ENCODE peak calls at places on chromosomes 13 and 19, in five cellular contexts. Z, S, R, H and E are unnamed samples.

GRCh38 chr13:98411617-98412310 is 165.1 kb downstream of the STK24 start:
- DNase-seq in S (peak), H (no peak), R (no peak), Z (no peak), E (no peak)

GRCh38 chr13:50691176-50691681 is 152.3 kb downstream of the DLEU7 start:
- DNase-seq in S (peak), R (no peak), Z (no peak), H (no peak), E (no peak)

GRCh38 chr13:50131998-50132936 is 117.0 kb downstream of the KCNRG start:
- DNase-seq in H (no peak), Z (no peak), R (no peak), S (no peak), E (no peak)

GRCh38 chr13:37360556-37360955 is 238.0 kb downstream of the POSTN start:
- DNase-seq in Z (no peak), H (no peak), S (peak), R (no peak), E (no peak)

GRCh38 chr19:4534836-4535658 is at the start of gene PLIN5:
- DNase-seq in S (peak), H (peak), Z (peak), R (peak), E (peak)

GRCh38 chr13:61146158-61146557 is 269.5 kb downstream of the PCDH20 start:
- DNase-seq in R (no peak), Z (no peak), H (no peak), S (no peak), E (no peak)

GRCh38 chr19:54047626-54048025 is 16.1 kb downstream of the VSTM1 start:
- DNase-seq in Z (no peak), R (no peak), H (peak), S (no peak), E (no peak)

GRCh38 chr19:1837625-1838105 is 10.6 kb downstream of the REXO1 start:
- DNase-seq in H (peak), S (peak), Z (no peak), R (peak), E (no peak)

GRCh38 chr13:67857581-67858310 is 627.6 kb upstream of the PCDH9 start:
- DNase-seq in S (no peak), Z (no peak), H (no peak), R (no peak), E (no peak)

GRCh38 chr13:68261105-68261504 is 1031.0 kb upstream of the PCDH9 start:
- DNase-seq in S (no peak), Z (peak), H (no peak), R (peak), E (peak)

GRCh38 chr13:112242777-112243176 is 133.4 kb upstream of the SPACA7 start:
- DNase-seq in S (no peak), H (no peak), Z (no peak), R (no peak), E (no peak)

GRCh38 chr13:21632196-21632595 is 28.2 kb upstream of the MICU2 start:
- DNase-seq in R (no peak), H (no peak), S (no peak), Z (no peak), E (no peak)

GRCh38 chr19:37303591-37304171 is 67.2 kb upstream of the ZNF527 start:
- DNase-seq in R (no peak), H (no peak), S (no peak), Z (no peak), E (no peak)

GRCh38 chr13:112740502-112741131 is 50.8 kb downstream of the ATP11A start:
- DNase-seq in Z (no peak), S (peak), R (no peak), H (peak), E (no peak)

GRCh38 chr19:38394488-38394887 is 6.0 kb downstream of the SPRED3 start:
- DNase-seq in S (peak), R (peak), H (no peak), Z (peak), E (no peak)

GRCh38 chr19:16066611-16067104 is 9.6 kb upstream of the TPM4 start:
- DNase-seq in R (peak), Z (no peak), S (peak), H (peak), E (no peak)

GRCh38 chr13:32905063-32905863 is 111.0 kb upstream of the KL start:
- DNase-seq in R (no peak), Z (no peak), H (no peak), S (no peak), E (no peak)

GRCh38 chr13:32901994-32902780 is 114.0 kb upstream of the KL start:
- DNase-seq in H (no peak), S (no peak), Z (no peak), R (no peak), E (no peak)

GRCh38 chr13:32904271-32904670 is 112.0 kb upstream of the KL start:
- DNase-seq in R (no peak), Z (no peak), H (no peak), S (no peak), E (no peak)

GRCh38 chr13:32903720-32904119 is 112.5 kb upstream of the KL start:
- DNase-seq in H (no peak), S (no peak), Z (no peak), R (no peak), E (no peak)

DNA sequence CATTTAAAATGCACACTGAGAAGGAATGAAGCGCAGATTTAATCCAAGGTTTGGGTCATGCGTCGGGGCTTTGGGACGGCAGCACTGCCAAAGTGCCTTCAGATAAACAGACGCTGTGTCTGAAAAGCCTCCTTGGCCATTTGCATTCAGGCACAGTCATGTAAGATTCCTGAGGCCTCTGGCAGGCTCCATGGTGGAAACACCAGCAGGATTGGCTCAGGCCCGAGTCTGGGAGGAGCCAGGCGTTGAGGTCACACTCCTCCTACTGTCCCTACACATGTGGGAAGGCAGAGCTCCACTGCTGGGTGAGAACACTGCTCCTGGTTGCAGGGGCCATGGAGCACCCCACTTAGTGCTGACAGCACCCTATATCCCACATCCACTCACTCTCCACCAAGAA is 113.3 kb upstream of the KL start:
- DNase-seq in R (no peak), Z (no peak), S (no peak), H (no peak), E (no peak)
- TF ChIP-seq MAX in R (no peak), Z (no peak), S (no peak), H (no peak), E (no peak)

DNA sequence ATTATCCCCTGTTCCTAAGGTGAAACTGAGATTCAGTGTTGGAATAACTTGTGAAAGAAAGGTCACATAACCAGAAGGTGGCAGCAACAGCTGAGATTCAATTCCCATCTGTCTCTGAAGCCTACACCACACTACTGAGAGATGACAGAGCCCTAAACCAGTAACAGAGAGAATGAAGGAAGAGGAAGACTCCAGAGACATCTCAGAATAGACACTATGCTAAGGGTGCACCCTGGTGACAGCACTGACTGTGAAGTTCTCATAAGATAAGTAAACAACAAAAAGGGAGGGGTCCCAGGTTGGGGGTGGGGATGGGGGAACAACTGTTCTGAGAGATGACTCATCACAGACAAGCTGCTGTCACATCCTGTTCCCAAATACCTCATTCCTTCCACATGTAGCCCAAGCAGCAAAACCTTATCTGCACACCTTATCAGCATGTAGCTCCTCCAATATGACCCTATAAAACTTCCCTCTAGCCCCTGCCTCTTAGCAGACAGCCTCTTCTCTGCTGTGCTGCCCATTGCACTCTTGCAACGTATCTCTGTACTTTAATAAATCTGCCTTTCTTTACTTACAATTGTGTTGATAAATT is 46.5 kb downstream of the UTP14C start:
- DNase-seq in R (peak), Z (no peak), S (peak), H (peak), E (no peak)
- TF ChIP-seq JUN in R (no peak), Z (no peak), S (peak), H (no peak), E (no peak)

DNA sequence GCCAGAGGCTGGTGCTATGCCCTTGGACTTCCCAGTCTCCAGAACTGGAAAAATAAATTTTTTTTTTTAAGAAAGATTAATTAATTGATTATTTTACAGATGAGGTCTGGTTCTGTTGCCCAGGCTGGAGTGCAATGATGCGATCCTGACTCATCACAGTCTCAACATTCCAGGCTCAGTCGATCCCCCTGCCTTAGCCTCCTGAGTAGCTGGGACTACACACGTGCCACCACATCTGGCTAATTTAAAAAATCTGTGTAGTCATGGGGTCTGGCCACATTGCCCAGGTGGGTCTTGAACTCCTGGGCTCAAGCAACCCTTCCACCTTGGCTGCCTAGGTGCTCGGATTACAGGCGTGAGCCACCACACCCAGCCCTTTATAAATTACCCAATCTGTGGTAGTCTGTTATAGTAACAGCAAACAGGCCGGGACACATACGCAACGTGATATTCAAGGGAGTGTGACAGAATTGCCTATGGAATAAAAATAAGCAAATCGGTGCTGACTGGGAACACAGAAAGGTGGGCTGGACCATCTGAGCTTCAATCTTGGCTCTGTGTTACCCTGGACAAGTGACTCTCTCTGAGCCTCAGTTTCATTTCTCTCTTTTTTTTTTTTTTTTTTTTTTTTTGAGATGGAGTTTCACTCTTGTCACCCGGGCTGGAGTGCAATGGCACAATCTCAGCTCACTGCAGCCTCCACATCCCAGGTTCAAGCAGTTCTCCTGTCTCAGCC is 42.8 kb downstream of the PIN1 start:
- DNase-seq in Z (no peak), R (no peak), H (no peak), S (no peak), E (no peak)
- H3K27ac ChIP-seq in Z (no peak), R (no peak), H (no peak), S (no peak), E (no peak)

GRCh38 chr13:26772531-26772930 is 11.9 kb upstream of the GPR12 start:
- DNase-seq in S (no peak), Z (no peak), H (no peak), R (no peak), E (no peak)
- TF ChIP-seq MAX in S (no peak), Z (no peak), H (no peak), R (no peak), E (no peak)

GRCh38 chr13:84590663-84591062 is 708.4 kb upstream of the SLITRK1 start:
- DNase-seq in S (no peak), R (no peak), H (no peak), Z (no peak), E (no peak)

GRCh38 chr13:84588023-84588422 is 705.7 kb upstream of the SLITRK1 start:
- DNase-seq in Z (no peak), S (no peak), H (no peak), R (no peak), E (no peak)

GRCh38 chr13:84591444-84591843 is 709.2 kb upstream of the SLITRK1 start:
- DNase-seq in H (no peak), Z (no peak), R (no peak), S (no peak), E (no peak)
- TF ChIP-seq JUN in H (no peak), Z (no peak), R (no peak), S (no peak), E (no peak)

GRCh38 chr13:44448875-44449274 is 75.3 kb downstream of the SERP2 start:
- DNase-seq in R (no peak), S (no peak), H (no peak), Z (no peak), E (no peak)

GRCh38 chr13:44452418-44452817 is 78.8 kb downstream of the SERP2 start:
- DNase-seq in H (no peak), Z (no peak), S (no peak), R (no peak), E (no peak)

GRCh38 chr13:44451651-44452050 is 78.0 kb downstream of the SERP2 start:
- DNase-seq in S (no peak), H (no peak), R (no peak), Z (no peak), E (no peak)

GRCh38 chr13:44449999-44450821 is 76.6 kb downstream of the SERP2 start:
- DNase-seq in S (no peak), H (no peak), R (peak), Z (no peak), E (no peak)

DNA sequence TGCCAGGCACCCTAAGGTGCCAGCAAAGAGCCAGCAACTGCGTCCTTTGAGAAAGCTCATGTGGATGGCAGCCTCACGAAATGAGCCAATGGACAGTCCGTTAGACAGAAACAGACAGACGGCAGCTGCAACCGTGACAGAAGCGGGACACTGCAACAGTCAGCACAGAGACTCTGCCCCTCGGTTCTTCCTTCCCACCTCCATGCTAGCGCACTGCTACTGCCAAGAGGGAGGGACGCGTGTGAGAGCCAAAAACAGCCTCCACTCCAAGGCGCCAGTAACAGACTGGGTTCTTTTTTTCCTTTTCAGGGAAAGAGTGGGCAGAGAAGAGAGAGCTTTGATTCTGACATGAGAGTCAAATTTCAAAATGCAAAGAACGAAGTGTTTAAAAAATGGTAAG is 77.5 kb downstream of the SERP2 start:
- DNase-seq in Z (no peak), R (no peak), S (no peak), H (no peak), E (no peak)
- H3K27ac ChIP-seq in Z (no peak), R (peak), S (no peak), H (no peak), E (no peak)